ENCODE peak calls at places on chromosomes 1 and 21, in four cellular contexts. One of them, this sample, is unnamed.

GRCh38 chr1:10909697-10910489 is 102.6 kb upstream of the TARDBP start:
- DNase-seq in AG08396: peak; percentile 44
- DNase-seq in memory B cell: peak; percentile 49
- DNase-seq in NCI-H774: no peak
- DNase-seq in this sample: peak; percentile 68

GRCh38 chr1:54107131-54107530 is 45.7 kb downstream of the CDCP2 start:
- DNase-seq in AG08396: no peak
- DNase-seq in memory B cell: no peak
- DNase-seq in NCI-H774: no peak
- DNase-seq in this sample: peak; percentile 50

GRCh38 chr1:39317910-39318633 is 113.6 kb downstream of the MACF1 start:
- DNase-seq in AG08396: no peak
- DNase-seq in memory B cell: no peak
- DNase-seq in NCI-H774: no peak
- DNase-seq in this sample: no peak

GRCh38 chr1:212221801-212222200 is 63.4 kb upstream of the PPP2R5A start:
- DNase-seq in AG08396: no peak
- DNase-seq in memory B cell: no peak
- DNase-seq in NCI-H774: no peak
- DNase-seq in this sample: no peak

GRCh38 chr1:45348966-45349677 is 8.9 kb upstream of the MUTYH start:
- DNase-seq in AG08396: no peak
- DNase-seq in memory B cell: no peak
- DNase-seq in NCI-H774: no peak
- DNase-seq in this sample: no peak

GRCh38 chr1:30404341-30404740 is 319.0 kb downstream of the MATN1 start:
- DNase-seq in AG08396: no peak
- DNase-seq in memory B cell: no peak
- DNase-seq in NCI-H774: no peak
- DNase-seq in this sample: no peak

GRCh38 chr1:32501865-32502264 is 37.0 kb downstream of the ZBTB8B start:
- DNase-seq in AG08396: no peak
- DNase-seq in memory B cell: no peak
- DNase-seq in NCI-H774: no peak
- DNase-seq in this sample: no peak

GRCh38 chr1:70319750-70320149 is 34.8 kb downstream of the ANKRD13C start:
- DNase-seq in AG08396: peak; percentile 40
- DNase-seq in memory B cell: no peak
- DNase-seq in NCI-H774: no peak
- DNase-seq in this sample: peak; percentile 45

GRCh38 chr21:15468368-15468767 is 261.4 kb upstream of the USP25 start:
- DNase-seq in AG08396: no peak
- DNase-seq in memory B cell: no peak
- DNase-seq in NCI-H774: no peak
- DNase-seq in this sample: no peak

GRCh38 chr1:153687346-153687745 is 8.9 kb downstream of the NPR1 start:
- DNase-seq in AG08396: no peak
- DNase-seq in memory B cell: no peak
- DNase-seq in NCI-H774: no peak
- DNase-seq in this sample: no peak

GRCh38 chr1:54950361-54951163 is 29.9 kb upstream of the TMEM61 start:
- DNase-seq in AG08396: peak; percentile 69
- DNase-seq in memory B cell: peak; percentile 13
- DNase-seq in NCI-H774: peak; percentile 77
- DNase-seq in this sample: peak; percentile 90

GRCh38 chr1:162568802-162569201 is 7.3 kb downstream of the UAP1 start:
- DNase-seq in AG08396: no peak
- DNase-seq in memory B cell: no peak
- DNase-seq in NCI-H774: no peak
- DNase-seq in this sample: no peak

GRCh38 chr1:100077525-100077924 is 55.2 kb downstream of the SASS6 start:
- DNase-seq in AG08396: no peak
- DNase-seq in memory B cell: no peak
- DNase-seq in NCI-H774: no peak
- DNase-seq in this sample: no peak

GRCh38 chr21:44932366-44933181 is 7.3 kb upstream of the SLX9 start:
- DNase-seq in AG08396: peak; percentile 76
- DNase-seq in memory B cell: peak; percentile 74
- DNase-seq in NCI-H774: no peak
- DNase-seq in this sample: peak; percentile 83

GRCh38 chr1:92461364-92462097 is 25.2 kb downstream of the GFI1 start:
- DNase-seq in AG08396: no peak
- DNase-seq in memory B cell: no peak
- DNase-seq in NCI-H774: no peak
- DNase-seq in this sample: no peak

GRCh38 chr1:164725401-164725800 is 166.4 kb downstream of the PBX1 start:
- DNase-seq in AG08396: peak; percentile 37
- DNase-seq in memory B cell: no peak
- DNase-seq in NCI-H774: no peak
- DNase-seq in this sample: peak; percentile 65

GRCh38 chr1:44512313-44512885 is 107.3 kb downstream of the RNF220 start:
- DNase-seq in AG08396: no peak
- DNase-seq in memory B cell: no peak
- DNase-seq in NCI-H774: no peak
- DNase-seq in this sample: no peak

GRCh38 chr1:35190784-35191183 is 2.2 kb downstream of the SFPQ start:
- DNase-seq in AG08396: no peak
- DNase-seq in memory B cell: no peak
- DNase-seq in NCI-H774: no peak
- DNase-seq in this sample: peak; percentile 14

GRCh38 chr1:8133190-8133589 is 107.1 kb upstream of the ERRFI1 start:
- DNase-seq in AG08396: no peak
- DNase-seq in memory B cell: no peak
- DNase-seq in NCI-H774: no peak
- DNase-seq in this sample: no peak

GRCh38 chr1:67382292-67382691 is 47.9 kb downstream of the SERBP1 start:
- DNase-seq in AG08396: no peak
- DNase-seq in memory B cell: no peak
- DNase-seq in NCI-H774: no peak
- DNase-seq in this sample: no peak

This sample was measured in AG20443.